ENCODE peak calls at places on chromosomes 5 and 9, in four cellular contexts. R is heart right ventricle; A is naive thymus-derived CD4-positive, alpha-beta T cell; T is CD8-positive, alpha-beta T cell. L is an unnamed sample.

GRCh38 chr9:77820293-77820954 is 172.3 kb upstream of the GNA14 start:
- DNase-seq in R (no peak), A (no peak), T (no peak), L (no peak)

GRCh38 chr9:114139061-114139460 is 16.3 kb upstream of the COL27A1 start:
- DNase-seq in A (no peak), T (no peak), R (no peak), L (no peak)

GRCh38 chr5:110309222-110309621 is 417.2 kb downstream of the TMEM232 start:
- DNase-seq in R (no peak), A (no peak), T (no peak), L (no peak)

GRCh38 chr5:102958481-102959011 is 161.4 kb downstream of the GIN1 start:
- DNase-seq in T (no peak), A (no peak), R (no peak), L (no peak)

GRCh38 chr9:70924905-70925547 is 196.4 kb downstream of the TRPM3 start:
- DNase-seq in R (no peak), T (no peak), A (no peak), L (no peak)

GRCh38 chr5:156528673-156529072 is 201.7 kb downstream of the SGCD start:
- DNase-seq in T (no peak), R (no peak), A (no peak), L (no peak)

GRCh38 chr9:121807918-121808278 is 156.5 kb downstream of the DAB2IP start:
- DNase-seq in R (no peak), T (no peak), A (no peak), L (no peak)

GRCh38 chr9:85536076-85536475 is 205.7 kb downstream of the AGTPBP1 start:
- DNase-seq in R (no peak), A (no peak), T (no peak), L (no peak)

GRCh38 chr5:169020102-169020501 is 280.8 kb downstream of the SLIT3 start:
- DNase-seq in R (no peak), T (no peak), A (no peak), L (no peak)

GRCh38 chr9:112867275-112867991 is 23.2 kb downstream of the SLC46A2 start:
- DNase-seq in R (no peak), A (no peak), T (no peak), L (no peak)

GRCh38 chr9:127207734-127208410 is 56.7 kb upstream of the GARNL3 start:
- DNase-seq in T (no peak), R (no peak), A (no peak), L (no peak)

GRCh38 chr9:127208416-127208815 is 56.2 kb upstream of the GARNL3 start:
- DNase-seq in R (no peak), A (no peak), T (no peak), L (no peak)

GRCh38 chr9:127205952-127206351 is 58.6 kb upstream of the GARNL3 start:
- DNase-seq in T (no peak), R (no peak), A (no peak), L (no peak)

GRCh38 chr9:127204771-127205470 is 59.7 kb upstream of the GARNL3 start:
- DNase-seq in T (no peak), R (no peak), A (no peak), L (no peak)

GRCh38 chr9:127206666-127207065 is 57.9 kb upstream of the GARNL3 start:
- DNase-seq in T (no peak), R (no peak), A (no peak), L (no peak)
- H3K27me3 ChIP-seq in T (no peaks in the 10 kb centered on the region), R (no peaks in the 10 kb centered on the region), A (no peaks in the 10 kb centered on the region), L (no peaks in the 10 kb centered on the region)

DNA sequence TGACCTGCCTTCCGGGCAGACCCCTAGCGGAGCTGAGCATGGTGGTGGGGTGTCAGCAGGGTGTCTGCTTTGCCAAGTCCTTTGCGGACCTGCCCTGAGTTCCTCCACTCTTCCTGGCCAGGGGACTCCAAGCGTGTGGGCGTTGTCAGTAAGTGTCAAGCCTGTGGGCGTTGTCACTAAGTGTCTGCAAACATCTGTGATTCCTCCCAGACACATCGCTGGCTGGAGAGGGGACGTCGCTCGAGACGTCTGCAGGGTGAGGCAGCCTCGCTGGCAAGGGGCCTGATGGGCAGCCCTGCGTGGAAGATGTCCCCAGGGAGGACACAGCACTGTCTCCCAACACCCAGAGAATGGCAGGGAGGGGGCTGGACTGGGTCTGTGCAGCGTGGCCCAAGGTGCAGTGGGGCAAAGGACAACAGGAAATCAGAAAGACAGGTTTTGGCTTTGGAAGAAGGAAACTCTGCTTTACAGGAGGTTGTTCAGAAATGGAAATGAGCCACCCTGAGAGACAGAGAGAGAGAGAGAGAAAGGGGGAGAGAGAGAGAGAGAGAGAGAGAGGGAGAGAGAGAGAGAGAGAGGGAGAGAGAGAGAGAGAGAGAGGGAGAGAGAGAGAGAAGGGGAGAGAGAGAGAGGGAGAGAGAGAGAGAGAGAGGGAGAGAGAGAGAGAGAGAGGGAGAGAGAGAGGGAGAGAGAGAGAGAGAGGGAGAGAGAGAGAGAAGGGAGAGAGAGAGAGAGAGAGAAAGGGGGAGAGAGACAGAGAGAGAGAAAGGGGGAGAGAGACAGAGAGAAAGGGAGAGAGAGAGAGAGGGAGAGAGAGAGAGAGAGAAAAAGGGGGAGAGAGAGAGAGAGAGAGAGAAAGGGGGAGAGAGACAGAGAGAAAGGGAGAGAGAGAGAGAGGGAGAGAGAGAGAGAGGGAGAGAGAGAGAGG is 29.0 kb downstream of the ADAMTSL2 start:
- DNase-seq in T (no peak), R (peak; percentile 73), A (no peak), L (no peak)
- H3K27me3 ChIP-seq in T (no peaks in the 10 kb centered on the region), R (no peaks in the 10 kb centered on the region), A (no peaks in the 10 kb centered on the region), L (no peaks in the 10 kb centered on the region)

GRCh38 chr9:969310-969692 is 7.2 kb upstream of the DMRT3 start:
- DNase-seq in T (no peak), A (no peak), R (no peak), L (no peak)

GRCh38 chr9:967436-967835 is 9.0 kb upstream of the DMRT3 start:
- DNase-seq in T (no peak), A (no peak), R (no peak), L (no peak)

GRCh38 chr9:965497-965896 is 11.0 kb upstream of the DMRT3 start:
- DNase-seq in T (no peak), R (no peak), A (no peak), L (no peak)

GRCh38 chr9:967851-968641 is 8.4 kb upstream of the DMRT3 start:
- DNase-seq in T (no peak), R (no peak), A (no peak), L (no peak)

GRCh38 chr9:966936-967335 is 9.5 kb upstream of the DMRT3 start:
- DNase-seq in T (no peak), A (no peak), R (no peak), L (no peak)
- H3K27me3 ChIP-seq in T (peaks cover 29% of the 10 kb centered on the region), A (no peaks in the 10 kb centered on the region), R (peaks cover 85% of the 10 kb centered on the region), L (peaks cover 100% of the 10 kb centered on the region)

GRCh38 chr5:159091051-159091450 is 8.7 kb downstream of the EBF1 start:
- DNase-seq in R (no peak), A (no peak), T (no peak), L (no peak)

GRCh38 chr5:159092288-159092687 is 7.4 kb downstream of the EBF1 start:
- DNase-seq in A (no peak), R (no peak), T (no peak), L (no peak)

GRCh38 chr5:159089675-159090074 is 10.0 kb downstream of the EBF1 start:
- DNase-seq in T (no peak), A (no peak), R (no peak), L (no peak)

GRCh38 chr5:159091596-159091995 is 8.1 kb downstream of the EBF1 start:
- DNase-seq in T (no peak), R (no peak), A (no peak), L (no peak)

GRCh38 chr5:159088371-159088770 is 11.3 kb downstream of the EBF1 start:
- DNase-seq in T (no peak), A (no peak), R (no peak), L (no peak)
- H3K27me3 ChIP-seq in T (no peaks in the 10 kb centered on the region), A (no peaks in the 10 kb centered on the region), R (no peaks in the 10 kb centered on the region), L (no peaks in the 10 kb centered on the region)

GRCh38 chr5:80959138-80959537 is 1.0 kb upstream of the RASGRF2 start:
- DNase-seq in A (no peak), T (no peak), R (no peak), L (no peak)

GRCh38 chr5:80960531-80961375 is 590 bp downstream of the RASGRF2 start:
- DNase-seq in T (peak; percentile 30), A (peak; percentile 49), R (peak; percentile 40), L (peak; percentile 76)

GRCh38 chr5:80957031-80957761 is 3.0 kb upstream of the RASGRF2 start:
- DNase-seq in A (no peak), T (no peak), R (no peak), L (no peak)

GRCh38 chr5:80959768-80960442 is at the start of gene RASGRF2:
- DNase-seq in A (peak; percentile 52), R (peak; percentile 31), T (peak; percentile 29), L (no peak)

GRCh38 chr5:80958611-80959010 is 1.6 kb upstream of the RASGRF2 start:
- DNase-seq in A (no peak), T (no peak), R (no peak), L (no peak)
- H3K27me3 ChIP-seq in A (no peaks in the 10 kb centered on the region), T (no peaks in the 10 kb centered on the region), R (peaks cover 3% of the 10 kb centered on the region), L (peaks cover 35% of the 10 kb centered on the region)

GRCh38 chr5:1867815-1868143 is 14.9 kb downstream of the IRX4 start:
- DNase-seq in R (no peak), T (no peak), A (no peak), L (peak; percentile 65)
- H3K27me3 ChIP-seq in R (peaks cover 3% of the 10 kb centered on the region), T (no peaks in the 10 kb centered on the region), A (peaks cover 2% of the 10 kb centered on the region), L (peaks cover 7% of the 10 kb centered on the region)